ENCODE peak calls at places on chromosomes 6 and 20, in eight cellular contexts. F is fibroblast of mammary gland; E is mesothelial cell of epicardium; H is activated CD4-positive, alpha-beta T cell treated with anti-CD3 and anti-CD28 coated beads for 48 hours; Y is fibroblast of lung; A is HTR-8/SVneo; C is NCI-H510A; M is cardiac muscle cell. I is an unnamed sample.

GRCh38 chr6:122364084-122364483 is 35.4 kb upstream of the HSF2 start:
- DNase-seq in F (no peak), E (no peak), H (no peak), Y (no peak), A (no peak), C (no peak), M (no peak), I (no peak)

GRCh38 chr6:47669684-47670515 is 28.5 kb upstream of the ADGRF4 start:
- DNase-seq in F (peak), E (no peak), H (no peak), Y (peak), A (peak), C (peak), M (peak), I (no peak)

GRCh38 chr6:71395731-71396409 is 107.3 kb downstream of the OGFRL1 start:
- DNase-seq in F (no peak), E (no peak), H (no peak), Y (no peak), A (no peak), C (no peak), M (no peak), I (no peak)

GRCh38 chr6:112235956-112236355 is 18.4 kb downstream of the LAMA4 start:
- DNase-seq in F (peak), E (no peak), H (peak), Y (peak), A (no peak), C (no peak), M (peak), I (no peak)

GRCh38 chr20:59371429-59371828 is 71.0 kb downstream of the EDN3 start:
- DNase-seq in F (no peak), E (no peak), H (no peak), Y (no peak), A (no peak), C (no peak), M (no peak), I (no peak)

GRCh38 chr20:57004416-57004815 is 262.0 kb downstream of the BMP7 start:
- DNase-seq in F (no peak), E (no peak), H (no peak), Y (no peak), A (no peak), C (no peak), M (no peak), I (no peak)

GRCh38 chr6:21265264-21266044 is 328.1 kb upstream of the SOX4 start:
- DNase-seq in F (peak), E (no peak), H (peak), Y (peak), A (no peak), C (no peak), M (no peak), I (no peak)

GRCh38 chr6:122284848-122285247 is 114.6 kb upstream of the HSF2 start:
- DNase-seq in F (no peak), E (no peak), H (no peak), Y (no peak), A (no peak), C (no peak), M (no peak), I (no peak)

GRCh38 chr20:58711266-58712051 is 18.9 kb downstream of the NPEPL1 start:
- DNase-seq in F (no peak), E (peak), H (no peak), Y (no peak), A (no peak), C (no peak), M (no peak), I (no peak)

GRCh38 chr20:46797201-46797600 is 87.8 kb downstream of the SLC2A10 start:
- DNase-seq in F (no peak), E (no peak), H (no peak), Y (no peak), A (no peak), C (no peak), M (no peak), I (no peak)

GRCh38 chr6:116596815-116597214 is 19.5 kb upstream of the RSPH4A start:
- DNase-seq in F (peak), E (no peak), H (no peak), Y (peak), A (no peak), C (no peak), M (peak), I (no peak)

GRCh38 chr6:17744019-17744756 is 37.5 kb upstream of the NUP153 start:
- DNase-seq in F (no peak), E (no peak), H (no peak), Y (no peak), A (no peak), C (no peak), M (no peak), I (no peak)

I was measured in GM12892.